ENCODE peak calls at places on chromosome 19, in five cellular contexts. F is tibial artery, L is foreskin melanocyte, Y is HCT116, Z is T-helper 9 cell. O is an unnamed sample.

GRCh38 chr19:17309962-17310461 is 649 bp downstream of the DDA1 start:
- DNase-seq in F (no peak), L (no peak), Y (no peak), Z (no peak), O (no peak)

GRCh38 chr19:8641908-8642547 is 11.6 kb downstream of the NFILZ start:
- DNase-seq in F (no peak), L (peak; percentile 22), Y (peak; percentile 51), Z (no peak), O (no peak)

GRCh38 chr19:10392120-10392519 is 11.2 kb downstream of the CDC37 start:
- DNase-seq in F (no peak), L (no peak), Y (no peak), Z (no peak), O (no peak)

GRCh38 chr19:9076886-9077285 is 10.0 kb upstream of the OR1M1 start:
- DNase-seq in F (no peak), L (no peak), Y (no peak), Z (no peak), O (no peak)

GRCh38 chr19:10120538-10121198 is 969 bp upstream of the EIF3G start:
- DNase-seq in F (peak; percentile 41), L (no peak), Y (no peak), Z (no peak), O (no peak)

GRCh38 chr19:35216833-35217707 is 11.5 kb downstream of the FAM187B start:
- DNase-seq in F (peak; percentile 52), L (no peak), Y (no peak), Z (no peak), O (peak; percentile 74)

GRCh38 chr19:10864538-10864899 is 6.8 kb upstream of the CARM1 start:
- DNase-seq in F (peak; percentile 83), L (peak; percentile 59), Y (peak; percentile 56), Z (peak; percentile 80), O (peak; percentile 78)

GRCh38 chr19:13887039-13887438 is 10.1 kb downstream of the NANOS3 start:
- DNase-seq in F (no peak), L (no peak), Y (no peak), Z (no peak), O (no peak)

GRCh38 chr19:29544656-29545360 is 19.0 kb downstream of the VSTM2B start:
- DNase-seq in F (no peak), L (no peak), Y (no peak), Z (no peak), O (no peak)

GRCh38 chr19:19571387-19571786 is 33.3 kb downstream of the CILP2 start:
- DNase-seq in F (no peak), L (no peak), Y (no peak), Z (no peak), O (no peak)

GRCh38 chr19:6362024-6362344 is 653 bp downstream of the CLPP start:
- DNase-seq in F (no peak), L (no peak), Y (no peak), Z (no peak), O (no peak)

O was measured in T-helper 1 cell.